ENCODE peak calls at places on chromosomes 1 and 21, in seven cellular contexts. B is HCT116; F is naive thymus-derived CD4-positive, alpha-beta T cell; Q is upper lobe of left lung; Z is Panc1; K is lower lobe of right lung; L is heart right ventricle. G is an unnamed sample.

GRCh38 chr1:118918230-118918939 is 69.8 kb downstream of the TBX15 start:
- ATAC-seq in B (no peak), F (no peak), Q (no peak), Z (no peak), K (no peak), L (no peak), G (no peak)

GRCh38 chr1:171251042-171251740 is 2.9 kb downstream of the FMO1 start:
- ATAC-seq in B (peak; percentile 88), F (peak; percentile 51), Q (peak; percentile 19), Z (peak; percentile 56), K (peak; percentile 76), L (peak; percentile 49), G (peak; percentile 41)

GRCh38 chr1:198830397-198830796 is 191.6 kb downstream of the PTPRC start:
- ATAC-seq in B (no peak), F (no peak), Q (no peak), Z (no peak), K (no peak), L (no peak), G (no peak)

GRCh38 chr1:212367474-212368072 is 47.1 kb downstream of the PACC1 start:
- ATAC-seq in B (peak; percentile 67), F (peak; percentile 43), Q (peak; percentile 43), Z (peak; percentile 85), K (peak; percentile 28), L (peak; percentile 47), G (peak; percentile 29)

GRCh38 chr1:223330462-223330861 is 33.5 kb downstream of the SUSD4 start:
- ATAC-seq in B (no peak), F (no peak), Q (no peak), Z (no peak), K (no peak), L (no peak), G (no peak)

GRCh38 chr1:106756752-106757151 is 299.7 kb upstream of the PRMT6 start:
- ATAC-seq in B (no peak), F (no peak), Q (no peak), Z (no peak), K (no peak), L (no peak), G (no peak)

GRCh38 chr1:30706528-30706927 is 16.9 kb downstream of the MATN1 start:
- ATAC-seq in B (no peak), F (no peak), Q (peak; percentile 11), Z (no peak), K (peak; percentile 58), L (no peak), G (no peak)

GRCh38 chr1:94385354-94385947 is 32.7 kb upstream of the ABCD3 start:
- ATAC-seq in B (no peak), F (no peak), Q (peak; percentile 66), Z (no peak), K (peak; percentile 48), L (no peak), G (no peak)

GRCh38 chr21:46572850-46573249 is 32.0 kb downstream of the S100B start:
- ATAC-seq in B (no peak), F (no peak), Q (no peak), Z (no peak), K (no peak), L (no peak), G (no peak)

GRCh38 chr1:27589841-27590426 is 14.0 kb downstream of the AHDC1 start:
- ATAC-seq in B (peak; percentile 33), F (no peak), Q (no peak), Z (peak; percentile 45), K (peak; percentile 37), L (peak; percentile 56), G (peak; percentile 40)

GRCh38 chr1:246526915-246527314 is 19.8 kb upstream of the SMYD3 start:
- ATAC-seq in B (no peak), F (no peak), Q (no peak), Z (no peak), K (no peak), L (no peak), G (no peak)

GRCh38 chr21:33767236-33767635 is 124.9 kb downstream of the ITSN1 start:
- ATAC-seq in B (no peak), F (no peak), Q (no peak), Z (no peak), K (no peak), L (no peak), G (no peak)

GRCh38 chr1:64877598-64877997 is 88.8 kb downstream of the JAK1 start:
- ATAC-seq in B (no peak), F (no peak), Q (no peak), Z (no peak), K (no peak), L (no peak), G (no peak)

GRCh38 chr1:116166011-116166571 is 54.9 kb downstream of the MAB21L3 start:
- ATAC-seq in B (no peak), F (no peak), Q (no peak), Z (no peak), K (no peak), L (no peak), G (no peak)

GRCh38 chr1:27132624-27133023 is 22.3 kb downstream of the SLC9A1 start:
- ATAC-seq in B (no peak), F (no peak), Q (no peak), Z (no peak), K (no peak), L (peak; percentile 56), G (no peak)

DNA sequence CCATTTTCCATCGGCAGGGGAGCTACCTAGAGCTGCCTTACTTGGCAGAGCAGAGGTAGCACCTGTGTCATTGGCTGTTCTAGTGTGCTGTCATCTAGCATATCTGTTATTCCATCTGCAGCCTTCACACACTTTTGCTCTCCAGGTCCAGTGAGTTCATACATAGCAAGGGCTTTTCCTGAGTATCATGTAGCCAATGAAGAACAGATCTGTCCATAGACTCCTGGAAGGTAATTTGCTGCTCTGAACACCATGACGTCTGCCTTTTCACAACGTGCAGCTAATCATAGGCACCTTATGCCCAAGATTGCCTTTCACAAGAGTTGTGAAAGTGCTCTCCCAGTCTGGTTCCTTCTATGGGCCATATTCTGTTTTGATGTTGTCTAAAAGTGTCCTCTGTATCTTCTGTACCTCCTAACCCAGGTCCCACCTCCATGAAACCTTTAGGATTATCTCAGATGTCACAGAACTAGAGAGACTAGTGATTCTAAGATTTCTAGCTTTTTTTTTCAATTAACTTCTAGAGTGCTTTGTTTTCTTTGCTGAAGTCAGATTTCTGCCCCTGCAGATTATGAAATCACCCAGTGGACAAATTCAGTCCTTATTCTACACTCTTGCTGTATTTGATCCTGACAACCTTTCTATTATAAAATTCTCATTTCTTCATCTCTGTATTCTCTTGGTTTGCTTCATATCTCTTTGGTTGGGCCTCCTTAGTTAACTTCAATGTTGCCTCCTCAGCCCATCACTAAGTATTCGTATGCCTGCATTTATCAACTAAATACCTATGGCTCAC is 134.8 kb downstream of the PBX1 start:
- ATAC-seq in B (no peak), F (no peak), Q (no peak), Z (no peak), K (no peak), L (no peak), G (no peak)
- H3K4me1 ChIP-seq in B (no peaks in the 10 kb centered on the region), F (no peaks in the 10 kb centered on the region), Q (no peaks in the 10 kb centered on the region), Z (no peaks in the 10 kb centered on the region), K (no peaks in the 10 kb centered on the region), L (peaks cover 10% of the 10 kb centered on the region), G (peaks cover 6% of the 10 kb centered on the region)

DNA sequence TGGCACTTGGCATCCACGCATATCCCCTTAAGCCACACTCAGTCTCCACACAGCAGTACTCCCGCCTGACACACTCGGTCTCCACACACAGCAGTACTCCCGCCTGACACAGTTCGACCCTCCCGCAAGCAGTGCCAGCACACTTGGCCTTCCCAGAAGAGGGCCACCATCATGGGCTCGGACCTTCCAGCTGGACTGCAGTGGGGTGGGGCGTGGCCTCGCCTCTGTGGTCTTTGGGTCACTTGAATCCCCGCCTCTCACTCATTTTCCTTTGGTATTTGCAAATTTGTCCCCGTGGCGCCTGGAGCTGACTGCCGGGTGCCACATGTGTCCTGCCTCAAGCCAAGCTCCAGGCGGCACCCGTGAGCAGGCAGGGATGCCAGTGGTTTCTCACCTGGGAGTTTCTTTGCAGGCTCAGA is 63.7 kb downstream of the FAAP20 start:
- ATAC-seq in B (no peak), F (no peak), Q (no peak), Z (no peak), K (no peak), L (no peak), G (no peak)
- H3K4me1 ChIP-seq in B (peaks cover 13% of the 10 kb centered on the region), F (peaks cover 10% of the 10 kb centered on the region), Q (peaks cover 66% of the 10 kb centered on the region), Z (peaks cover 11% of the 10 kb centered on the region), K (peaks cover 50% of the 10 kb centered on the region), L (peaks cover 50% of the 10 kb centered on the region), G (peaks cover 5% of the 10 kb centered on the region)

GRCh38 chr1:172530000-172530399 is 3.0 kb upstream of the SUCO start:
- ATAC-seq in B (no peak), F (no peak), Q (no peak), Z (no peak), K (no peak), L (no peak), G (no peak)

GRCh38 chr1:172533511-172534116 is 664 bp downstream of the SUCO start:
- ATAC-seq in B (peak; percentile 30), F (no peak), Q (no peak), Z (peak; percentile 47), K (peak; percentile 51), L (no peak), G (peak; percentile 3)

GRCh38 chr1:172531412-172531811 is 1.5 kb upstream of the SUCO start:
- ATAC-seq in B (no peak), F (no peak), Q (no peak), Z (no peak), K (no peak), L (no peak), G (no peak)

GRCh38 chr1:172531846-172532699 is 877 bp upstream of the SUCO start:
- ATAC-seq in B (peak; percentile 76), F (peak; percentile 80), Q (peak; percentile 95), Z (peak; percentile 89), K (peak; percentile 92), L (peak; percentile 87), G (peak; percentile 90)

GRCh38 chr1:172532700-172533510 is at the start of gene SUCO:
- ATAC-seq in B (peak; percentile 90), F (peak; percentile 90), Q (peak; percentile 100), Z (peak; percentile 95), K (peak; percentile 96), L (peak; percentile 95), G (peak; percentile 97)
- H3K4me1 ChIP-seq in B (no peaks in the 10 kb centered on the region), F (peaks cover 30% of the 10 kb centered on the region), Q (peaks cover 38% of the 10 kb centered on the region), Z (peaks cover 29% of the 10 kb centered on the region), K (peaks cover 35% of the 10 kb centered on the region), L (peaks cover 46% of the 10 kb centered on the region), G (peaks cover 13% of the 10 kb centered on the region)

GRCh38 chr21:42395910-42396625 is at the start of gene TMPRSS3:
- ATAC-seq in B (no peak), F (no peak), Q (peak; percentile 82), Z (no peak), K (peak; percentile 89), L (no peak), G (no peak)
- H3K4me1 ChIP-seq in B (no peaks in the 10 kb centered on the region), F (peaks cover 13% of the 10 kb centered on the region), Q (peaks cover 19% of the 10 kb centered on the region), Z (no peaks in the 10 kb centered on the region), K (peaks cover 6% of the 10 kb centered on the region), L (peaks cover 6% of the 10 kb centered on the region), G (no peaks in the 10 kb centered on the region)

DNA sequence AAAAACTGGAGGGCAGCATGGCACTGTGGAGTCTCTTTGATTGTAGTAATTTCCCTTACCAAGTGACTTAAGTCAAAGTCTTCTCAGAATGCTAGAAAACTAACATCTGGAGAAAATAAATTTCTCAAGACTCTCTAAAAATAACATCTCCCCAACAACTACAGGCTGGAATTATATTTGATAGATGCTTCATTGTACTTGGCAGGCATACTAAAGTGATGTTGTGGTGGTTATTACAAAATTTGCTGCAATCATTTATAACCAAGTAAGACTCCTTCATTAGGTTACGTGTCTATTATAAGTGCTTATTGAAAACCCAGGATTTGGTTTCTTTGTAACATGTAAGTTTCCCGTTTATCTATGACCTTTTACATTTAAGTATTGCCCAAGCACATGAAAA is 132.9 kb upstream of the NRIP1 start:
- ATAC-seq in B (no peak), F (no peak), Q (no peak), Z (no peak), K (no peak), L (no peak), G (peak; percentile 13)
- H3K4me1 ChIP-seq in B (no peaks in the 10 kb centered on the region), F (no peaks in the 10 kb centered on the region), Q (no peaks in the 10 kb centered on the region), Z (no peaks in the 10 kb centered on the region), K (no peaks in the 10 kb centered on the region), L (peaks cover 3% of the 10 kb centered on the region), G (no peaks in the 10 kb centered on the region)

GRCh38 chr1:201406831-201407406 is 7.8 kb upstream of the LAD1 start:
- ATAC-seq in B (no peak), F (no peak), Q (no peak), Z (no peak), K (no peak), L (no peak), G (no peak)
- H3K4me1 ChIP-seq in B (peaks cover 5% of the 10 kb centered on the region), F (no peaks in the 10 kb centered on the region), Q (no peaks in the 10 kb centered on the region), Z (no peaks in the 10 kb centered on the region), K (peaks cover 19% of the 10 kb centered on the region), L (peaks cover 14% of the 10 kb centered on the region), G (no peaks in the 10 kb centered on the region)

G was measured in gastroesophageal sphincter.